ENCODE peak calls at places on chromosomes 1 and 21, in four cellular contexts. One of them, this sample, is unnamed.

GRCh38 chr1:30668546-30669327 is 54.6 kb downstream of the MATN1 start:
- DNase-seq in A549: no peak
- DNase-seq in K562: no peak
- DNase-seq in H1: no peak
- DNase-seq in this sample: no peak

GRCh38 chr1:21511579-21512522 is 2.6 kb downstream of the ALPL start:
- DNase-seq in A549: no peak
- DNase-seq in K562: no peak
- DNase-seq in H1: no peak
- DNase-seq in this sample: no peak

GRCh38 chr1:44842763-44843655 is at the start of gene PTCH2:
- DNase-seq in A549: peak
- DNase-seq in K562: peak
- DNase-seq in H1: peak
- DNase-seq in this sample: peak

GRCh38 chr1:24955161-24955560 is 25.1 kb upstream of the RUNX3 start:
- DNase-seq in A549: no peak
- DNase-seq in K562: no peak
- DNase-seq in H1: no peak
- DNase-seq in this sample: no peak

GRCh38 chr21:18370292-18370691 is 33.3 kb downstream of the TMPRSS15 start:
- DNase-seq in A549: no peak
- DNase-seq in K562: no peak
- DNase-seq in H1: no peak
- DNase-seq in this sample: no peak

GRCh38 chr1:243568793-243569192 is 281.2 kb downstream of the AKT3 start:
- DNase-seq in A549: no peak
- DNase-seq in K562: no peak
- DNase-seq in H1: no peak
- DNase-seq in this sample: no peak

GRCh38 chr1:92444351-92444750 is 42.4 kb downstream of the GFI1 start:
- DNase-seq in A549: no peak
- DNase-seq in K562: no peak
- DNase-seq in H1: no peak
- DNase-seq in this sample: peak

GRCh38 chr1:154442006-154442740 is 37.0 kb downstream of the IL6R start:
- DNase-seq in A549: no peak
- DNase-seq in K562: peak
- DNase-seq in H1: peak
- DNase-seq in this sample: no peak

GRCh38 chr1:86453664-86454063 is 15.1 kb upstream of the CLCA1 start:
- DNase-seq in A549: no peak
- DNase-seq in K562: no peak
- DNase-seq in H1: no peak
- DNase-seq in this sample: no peak

GRCh38 chr1:221991221-221991620 is 249.3 kb upstream of the DUSP10 start:
- DNase-seq in A549: no peak
- DNase-seq in K562: peak
- DNase-seq in H1: no peak
- DNase-seq in this sample: no peak

GRCh38 chr1:116923421-116923820 is 13.7 kb downstream of the PTGFRN start:
- DNase-seq in A549: no peak
- DNase-seq in K562: no peak
- DNase-seq in H1: no peak
- DNase-seq in this sample: no peak

GRCh38 chr1:91505086-91505485 is 4.4 kb downstream of the CDC7 start:
- DNase-seq in A549: no peak
- DNase-seq in K562: no peak
- DNase-seq in H1: no peak
- DNase-seq in this sample: peak

GRCh38 chr1:13469343-13469742 is 44.5 kb downstream of the LRRC38 start:
- DNase-seq in A549: peak
- DNase-seq in K562: peak
- DNase-seq in H1: no peak
- DNase-seq in this sample: peak

GRCh38 chr1:152577168-152577567 is 3.1 kb downstream of the LCE3D start:
- DNase-seq in A549: no peak
- DNase-seq in K562: no peak
- DNase-seq in H1: no peak
- DNase-seq in this sample: no peak

GRCh38 chr1:109277434-109278204 is 5.3 kb downstream of the PSRC1 start:
- DNase-seq in A549: peak
- DNase-seq in K562: peak
- DNase-seq in H1: peak
- DNase-seq in this sample: peak

GRCh38 chr1:38454236-38454635 is 405.3 kb downstream of the RRAGC start:
- DNase-seq in A549: peak
- DNase-seq in K562: peak
- DNase-seq in H1: no peak
- DNase-seq in this sample: no peak

GRCh38 chr1:66981679-66982078 is 56.9 kb downstream of the MIER1 start:
- DNase-seq in A549: peak
- DNase-seq in K562: no peak
- DNase-seq in H1: no peak
- DNase-seq in this sample: no peak

GRCh38 chr1:25517476-25518394 is 25.7 kb upstream of the LDLRAP1 start:
- DNase-seq in A549: no peak
- DNase-seq in K562: peak
- DNase-seq in H1: peak
- DNase-seq in this sample: no peak

GRCh38 chr1:178371236-178371635 is 125.5 kb downstream of the CLEC20A start:
- DNase-seq in A549: peak
- DNase-seq in K562: no peak
- DNase-seq in H1: no peak
- DNase-seq in this sample: no peak

GRCh38 chr1:27071049-27071416 is 58.4 kb upstream of the TENT5B start:
- DNase-seq in A549: no peak
- DNase-seq in K562: no peak
- DNase-seq in H1: no peak
- DNase-seq in this sample: no peak

GRCh38 chr1:200610846-200611245 is 9.7 kb downstream of the KIF14 start:
- DNase-seq in A549: no peak
- DNase-seq in K562: no peak
- DNase-seq in H1: no peak
- DNase-seq in this sample: no peak

GRCh38 chr1:44559361-44559760 is 114.9 kb downstream of the TMEM53 start:
- DNase-seq in A549: no peak
- DNase-seq in K562: no peak
- DNase-seq in H1: no peak
- DNase-seq in this sample: no peak

GRCh38 chr21:33069994-33070811 is at the start of gene OLIG1:
- DNase-seq in A549: peak
- DNase-seq in K562: no peak
- DNase-seq in H1: peak
- DNase-seq in this sample: no peak

GRCh38 chr1:206589206-206589605 is 23.1 kb downstream of the EIF2D start:
- DNase-seq in A549: no peak
- DNase-seq in K562: no peak
- DNase-seq in H1: no peak
- DNase-seq in this sample: no peak

GRCh38 chr1:154493276-154493675 is 8.7 kb upstream of the TDRD10 start:
- DNase-seq in A549: no peak
- DNase-seq in K562: peak
- DNase-seq in H1: no peak
- DNase-seq in this sample: no peak

GRCh38 chr1:154626456-154627246 is 18.7 kb upstream of the ADAR start:
- DNase-seq in A549: peak
- DNase-seq in K562: no peak
- DNase-seq in H1: no peak
- DNase-seq in this sample: peak

GRCh38 chr1:211638723-211639122 is 36.7 kb downstream of the NEK2 start:
- DNase-seq in A549: peak
- DNase-seq in K562: no peak
- DNase-seq in H1: no peak
- DNase-seq in this sample: no peak

GRCh38 chr1:3003039-3003940 is 18.0 kb upstream of the ACTRT2 start:
- DNase-seq in A549: no peak
- DNase-seq in K562: no peak
- DNase-seq in H1: no peak
- DNase-seq in this sample: no peak

GRCh38 chr1:93079685-93080141 is 630 bp downstream of the MTF2 start:
- DNase-seq in A549: no peak
- DNase-seq in K562: peak
- DNase-seq in H1: peak
- DNase-seq in this sample: no peak

GRCh38 chr1:230208619-230209261 is 141.7 kb downstream of the GALNT2 start:
- DNase-seq in A549: no peak
- DNase-seq in K562: no peak
- DNase-seq in H1: no peak
- DNase-seq in this sample: no peak

GRCh38 chr1:48611841-48612240 is 139.8 kb upstream of the SPATA6 start:
- DNase-seq in A549: no peak
- DNase-seq in K562: no peak
- DNase-seq in H1: no peak
- DNase-seq in this sample: no peak

DNA sequence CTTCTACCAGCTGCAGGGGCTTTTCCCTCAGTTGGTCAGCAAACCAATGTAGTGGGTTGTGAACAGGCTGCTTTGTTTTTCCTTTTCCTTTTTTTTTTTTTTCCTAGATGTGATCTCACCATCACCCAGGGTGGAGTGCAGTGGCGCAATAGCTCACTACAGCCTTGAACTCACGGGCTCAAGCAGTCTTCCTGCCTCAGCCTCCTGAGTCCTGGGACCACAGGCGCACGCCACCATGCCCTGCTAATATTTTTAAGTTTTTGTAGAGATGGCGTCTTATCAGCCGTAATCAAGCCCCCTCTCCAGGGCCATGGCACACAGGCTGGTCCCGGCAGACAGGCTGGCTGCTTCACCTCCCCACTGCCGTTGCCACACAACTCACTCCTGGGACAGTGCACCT is 3.4 kb upstream of the TRIM11 start:
- DNase-seq in A549: no peak
- DNase-seq in K562: no peak
- DNase-seq in H1: no peak
- DNase-seq in this sample: peak
- TF ChIP-seq RNF2 in A549: no peak
- TF ChIP-seq RNF2 in K562: no peak
- TF ChIP-seq RNF2 in H1: no peak
- TF ChIP-seq RNF2 in this sample: no peak

GRCh38 chr1:156602557-156602993 is 1.3 kb upstream of the GPATCH4 start:
- DNase-seq in A549: peak
- DNase-seq in K562: peak
- DNase-seq in H1: no peak
- DNase-seq in this sample: no peak
- TF ChIP-seq RNF2 in A549: no peak
- TF ChIP-seq RNF2 in K562: no peak
- TF ChIP-seq RNF2 in H1: no peak
- TF ChIP-seq RNF2 in this sample: no peak

GRCh38 chr1:17108360-17108759 is 10.9 kb downstream of the PADI2 start:
- DNase-seq in A549: no peak
- DNase-seq in K562: no peak
- DNase-seq in H1: no peak
- DNase-seq in this sample: no peak

GRCh38 chr1:17112076-17112475 is 7.2 kb downstream of the PADI2 start:
- DNase-seq in A549: no peak
- DNase-seq in K562: no peak
- DNase-seq in H1: no peak
- DNase-seq in this sample: no peak

GRCh38 chr1:17108786-17109185 is 10.5 kb downstream of the PADI2 start:
- DNase-seq in A549: no peak
- DNase-seq in K562: no peak
- DNase-seq in H1: no peak
- DNase-seq in this sample: no peak

GRCh38 chr1:17110555-17110926 is 8.7 kb downstream of the PADI2 start:
- DNase-seq in A549: no peak
- DNase-seq in K562: no peak
- DNase-seq in H1: no peak
- DNase-seq in this sample: no peak

DNA sequence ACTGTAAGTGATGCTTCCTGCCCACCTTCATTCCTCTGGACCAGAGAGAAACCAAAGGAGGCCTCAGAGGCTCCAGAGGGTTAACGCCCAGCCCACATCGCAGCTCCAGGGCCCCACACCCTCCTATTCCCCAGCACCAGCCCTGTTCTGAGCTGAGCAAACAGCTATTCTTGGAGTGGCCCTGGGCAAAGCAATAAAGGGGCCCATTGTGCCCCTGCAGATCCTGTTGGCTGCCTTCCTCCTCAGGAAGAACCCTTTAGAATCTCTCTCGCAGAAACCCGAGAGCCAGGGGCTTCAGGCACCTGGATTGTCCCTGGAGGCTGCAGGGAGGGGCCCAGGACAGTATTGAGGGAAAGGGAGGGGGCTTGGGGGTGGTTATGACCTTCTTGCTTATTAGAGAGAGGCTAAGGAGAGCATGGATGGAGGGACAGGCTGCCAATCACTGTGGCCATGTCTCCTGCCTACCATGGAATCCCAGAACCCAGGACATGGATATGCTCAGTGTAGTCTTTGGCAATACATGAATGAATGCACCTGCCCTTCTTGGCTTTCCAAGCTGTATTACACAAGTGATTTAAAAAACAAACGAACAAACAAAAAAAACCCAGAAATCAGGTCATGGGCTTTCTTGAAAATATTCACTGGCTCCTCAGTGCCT is 9.2 kb downstream of the PADI2 start:
- DNase-seq in A549: no peak
- DNase-seq in K562: no peak
- DNase-seq in H1: no peak
- DNase-seq in this sample: no peak
- TF ChIP-seq RNF2 in A549: no peak
- TF ChIP-seq RNF2 in K562: no peak
- TF ChIP-seq RNF2 in H1: no peak
- TF ChIP-seq RNF2 in this sample: no peak

GRCh38 chr1:187038789-187039188 is 210.0 kb downstream of the PLA2G4A start:
- DNase-seq in A549: peak
- DNase-seq in K562: no peak
- DNase-seq in H1: no peak
- DNase-seq in this sample: no peak

GRCh38 chr1:187037973-187038553 is 209.3 kb downstream of the PLA2G4A start:
- DNase-seq in A549: no peak
- DNase-seq in K562: no peak
- DNase-seq in H1: no peak
- DNase-seq in this sample: no peak

GRCh38 chr1:187032316-187032981 is 203.7 kb downstream of the PLA2G4A start:
- DNase-seq in A549: no peak
- DNase-seq in K562: no peak
- DNase-seq in H1: no peak
- DNase-seq in this sample: no peak

GRCh38 chr1:187032982-187033705 is 204.4 kb downstream of the PLA2G4A start:
- DNase-seq in A549: no peak
- DNase-seq in K562: no peak
- DNase-seq in H1: no peak
- DNase-seq in this sample: no peak

GRCh38 chr1:187033721-187034120 is 205.0 kb downstream of the PLA2G4A start:
- DNase-seq in A549: no peak
- DNase-seq in K562: no peak
- DNase-seq in H1: no peak
- DNase-seq in this sample: no peak
- TF ChIP-seq RNF2 in A549: no peak
- TF ChIP-seq RNF2 in K562: no peak
- TF ChIP-seq RNF2 in H1: no peak
- TF ChIP-seq RNF2 in this sample: no peak

This sample was measured in HepG2.